ENCODE peak calls at places on chromosomes 13 and 19, in four cellular contexts. P, W, I and A are unnamed samples.

GRCh38 chr13:101618440-101619187 is 166.1 kb downstream of the ITGBL1 start:
- DNase-seq in P (no peak), W (no peak), I (no peak), A (no peak)

GRCh38 chr19:15466851-15467733 is 2.7 kb upstream of the RASAL3 start:
- DNase-seq in P (no peak), W (peak), I (no peak), A (no peak)

GRCh38 chr19:36151144-36152051 is 849 bp downstream of the COX7A1 start:
- DNase-seq in P (no peak), W (no peak), I (no peak), A (no peak)

GRCh38 chr19:17183271-17183757 is 31.8 kb upstream of the USE1 start:
- DNase-seq in P (no peak), W (no peak), I (peak), A (no peak)

GRCh38 chr13:65677906-65678305 is 1552.2 kb downstream of the PCDH9 start:
- DNase-seq in P (no peak), W (no peak), I (no peak), A (no peak)

GRCh38 chr19:24059572-24060295 is 27.3 kb upstream of the ZNF254 start:
- DNase-seq in P (no peak), W (no peak), I (no peak), A (no peak)

GRCh38 chr19:18762125-18763023 is 28.7 kb downstream of the COMP start:
- DNase-seq in P (peak), W (no peak), I (no peak), A (no peak)

GRCh38 chr19:27580906-27581305 is 1632.0 kb downstream of the UQCRFS1 start:
- DNase-seq in P (no peak), W (no peak), I (no peak), A (no peak)

GRCh38 chr13:80430561-80430960 is 89.6 kb upstream of the SPRY2 start:
- DNase-seq in P (no peak), W (no peak), I (no peak), A (no peak)

GRCh38 chr13:22748866-22749586 is 431.8 kb upstream of the SGCG start:
- DNase-seq in P (no peak), W (no peak), I (no peak), A (no peak)

GRCh38 chr19:38669532-38669931 is 22.1 kb downstream of the ACTN4 start:
- DNase-seq in P (no peak), W (no peak), I (peak), A (no peak)

GRCh38 chr19:12956446-12957388 is at the start of gene GADD45GIP1:
- DNase-seq in P (peak), W (peak), I (peak), A (peak)

GRCh38 chr19:16938211-16938610 is 49.4 kb downstream of the F2RL3 start:
- DNase-seq in P (no peak), W (no peak), I (no peak), A (no peak)

GRCh38 chr19:56622374-56622773 is 20.6 kb upstream of the SMIM17 start:
- DNase-seq in P (no peak), W (no peak), I (no peak), A (no peak)

GRCh38 chr13:28501547-28501946 is 6.6 kb upstream of the FLT1 start:
- DNase-seq in P (no peak), W (no peak), I (no peak), A (no peak)

GRCh38 chr19:23872282-23872919 is 42.3 kb upstream of the ZNF726 start:
- DNase-seq in P (no peak), W (no peak), I (no peak), A (no peak)

GRCh38 chr19:38743394-38744297 is 628 bp downstream of the CAPN12 start:
- DNase-seq in P (no peak), W (no peak), I (no peak), A (no peak)

GRCh38 chr19:55546822-55547614 is 1.7 kb upstream of the SBK3 start:
- DNase-seq in P (peak), W (no peak), I (no peak), A (no peak)

GRCh38 chr13:46367622-46368327 is 19.3 kb downstream of the RUBCNL start:
- DNase-seq in P (no peak), W (no peak), I (no peak), A (no peak)

GRCh38 chr19:31285744-31286143 is 63.5 kb downstream of the TSHZ3 start:
- DNase-seq in P (no peak), W (no peak), I (no peak), A (no peak)

GRCh38 chr19:54207908-54208783 is 7.5 kb downstream of the RPS9 start:
- DNase-seq in P (no peak), W (no peak), I (no peak), A (peak)

GRCh38 chr13:73922728-73923393 is 211.3 kb downstream of the KLF12 start:
- DNase-seq in P (no peak), W (no peak), I (no peak), A (no peak)